ENCODE peak calls at places on chromosomes 2 and 18, in four cellular contexts. A, M, H and V are unnamed samples.

GRCh38 chr18:57154389-57154788 is 7.5 kb downstream of the BOD1L2 start:
- DNase-seq in M (no peak), H (no peak), A (no peak), V (no peak)

GRCh38 chr2:8193686-8194615 is 487.9 kb upstream of the ID2 start:
- DNase-seq in A (no peak), H (no peak), M (no peak), V (no peak)

GRCh38 chr2:219560037-219560892 is 11.1 kb downstream of the OBSL1 start:
- DNase-seq in M (no peak), H (no peak), A (no peak), V (no peak)

GRCh38 chr2:111671426-111672150 is 212.4 kb downstream of the ANAPC1 start:
- DNase-seq in A (no peak), H (no peak), M (no peak), V (no peak)

GRCh38 chr2:47744074-47744473 is 38.9 kb upstream of the MSH6 start:
- DNase-seq in H (no peak), A (no peak), M (no peak), V (no peak)

GRCh38 chr2:65112630-65113029 is 17.3 kb downstream of the RAB1A start:
- DNase-seq in H (no peak), M (no peak), A (no peak), V (no peak)

GRCh38 chr18:12076424-12077140 is 17.1 kb upstream of the ANKRD62 start:
- DNase-seq in H (no peak), A (no peak), M (no peak), V (no peak)

GRCh38 chr18:44946529-44947113 is 265.9 kb downstream of the SETBP1 start:
- DNase-seq in H (no peak), A (no peak), M (no peak), V (no peak)

GRCh38 chr2:74715880-74716279 is 61.8 kb downstream of the SEMA4F start:
- DNase-seq in M (no peak), H (no peak), A (no peak), V (no peak)

GRCh38 chr18:50143891-50144290 is 51.1 kb downstream of the MYO5B start:
- DNase-seq in M (no peak), A (no peak), H (no peak), V (no peak)

GRCh38 chr2:209933499-209934458 is 68.7 kb upstream of the RPE start:
- DNase-seq in H (peak), A (no peak), M (no peak), V (peak)

GRCh38 chr2:235551965-235552364 is 58.1 kb downstream of the AGAP1 start:
- DNase-seq in M (no peak), H (peak), A (no peak), V (peak)

GRCh38 chr18:75489493-75490190 is 62.1 kb upstream of the SMIM21 start:
- DNase-seq in H (peak), M (no peak), A (no peak), V (no peak)

GRCh38 chr2:40202798-40203400 is 249.0 kb downstream of the SLC8A1 start:
- DNase-seq in A (no peak), M (no peak), H (no peak), V (no peak)

GRCh38 chr2:70992945-70993688 is 1.6 kb downstream of the TEX261 start:
- DNase-seq in H (no peak), M (peak), A (no peak), V (no peak)

GRCh38 chr2:52070665-52071064 is 1038.7 kb upstream of the NRXN1 start:
- DNase-seq in M (no peak), A (no peak), H (no peak), V (no peak)

GRCh38 chr2:133508546-133509165 is 59.6 kb downstream of the NCKAP5 start:
- DNase-seq in M (no peak), A (no peak), H (no peak), V (no peak)

GRCh38 chr18:39491408-39491807 is 1925.8 kb upstream of the CELF4 start:
- DNase-seq in A (no peak), H (no peak), M (no peak), V (no peak)

GRCh38 chr2:199458806-199459285 is 1.1 kb upstream of the SATB2 start:
- DNase-seq in A (no peak), M (peak), H (peak), V (peak)

GRCh38 chr18:13635046-13635445 is 91.3 kb downstream of the FAM210A start:
- DNase-seq in M (no peak), A (no peak), H (no peak), V (no peak)

GRCh38 chr2:44895061-44895460 is 46.4 kb upstream of the SIX3 start:
- DNase-seq in M (no peak), A (no peak), H (no peak), V (no peak)

GRCh38 chr18:79797518-79798345 is at the start of gene KCNG2:
- DNase-seq in A (no peak), H (no peak), M (peak), V (no peak)

GRCh38 chr2:165224941-165225340 is 14.3 kb upstream of the SCN2A start:
- DNase-seq in M (no peak), A (no peak), H (no peak), V (no peak)

GRCh38 chr2:27049422-27050280 is 1.8 kb upstream of the AGBL5 start:
- DNase-seq in H (no peak), A (no peak), M (no peak), V (peak)

GRCh38 chr2:101630224-101630949 is 67.1 kb upstream of the MAP4K4 start:
- DNase-seq in M (no peak), H (peak), A (no peak), V (no peak)

GRCh38 chr18:80181642-80182461 is 65.5 kb downstream of the PARD6G start:
- DNase-seq in M (no peak), A (no peak), H (no peak), V (no peak)

GRCh38 chr2:113739849-113740248 is 16.6 kb downstream of the SLC35F5 start:
- DNase-seq in A (no peak), M (no peak), H (no peak), V (no peak)

GRCh38 chr18:50117876-50118275 is 77.1 kb downstream of the MYO5B start:
- DNase-seq in M (no peak), H (no peak), A (no peak), V (no peak)

GRCh38 chr2:86160156-86160952 is 34.9 kb downstream of the IMMT start:
- DNase-seq in A (no peak), H (no peak), M (no peak), V (no peak)

GRCh38 chr2:216478151-216478550 is 20.5 kb upstream of the RPL37A start:
- DNase-seq in A (no peak), H (peak), M (no peak), V (no peak)

GRCh38 chr18:24112874-24113615 is 25.8 kb upstream of the CABYR start:
- DNase-seq in M (no peak), H (peak), A (no peak), V (no peak)